ENCODE peak calls at places on chromosomes 13 and 19, in six cellular contexts. C is K562; H is endodermal cell; X is osteoblast; T is neural progenitor cell; N is CD4-positive, alpha-beta T cell. B is an unnamed sample.

GRCh38 chr13:36736119-36736726 is 62.4 kb downstream of the SERTM1 start:
- DNase-seq in C (peak; percentile 57), H (peak; percentile 66), X (peak; percentile 18), T (peak; percentile 74), N (no peak), B (peak; percentile 18)

GRCh38 chr19:43625918-43626579 is 6.6 kb upstream of the ZNF428 start:
- DNase-seq in C (peak; percentile 78), H (peak; percentile 81), X (peak; percentile 62), T (peak; percentile 26), N (no peak), B (no peak)

GRCh38 chr13:109840893-109841287 is 54.5 kb upstream of the IRS2 start:
- DNase-seq in C (no peak), H (no peak), X (no peak), T (no peak), N (no peak), B (no peak)

GRCh38 chr19:2960120-2960519 is 15.3 kb upstream of the ZNF77 start:
- DNase-seq in C (no peak), H (no peak), X (no peak), T (no peak), N (no peak), B (no peak)

GRCh38 chr19:35908977-35909683 is 1.0 kb upstream of the TYROBP start:
- DNase-seq in C (peak; percentile 59), H (no peak), X (peak; percentile 51), T (no peak), N (no peak), B (no peak)

GRCh38 chr13:92074658-92075057 is 676.2 kb downstream of the GPC5 start:
- DNase-seq in C (peak; percentile 1), H (peak; percentile 55), X (no peak), T (peak; percentile 68), N (no peak), B (peak; percentile 2)

GRCh38 chr19:18225702-18226468 is at the start of gene PDE4C:
- DNase-seq in C (no peak), H (peak; percentile 72), X (peak; percentile 87), T (peak; percentile 35), N (no peak), B (no peak)

GRCh38 chr13:30193279-30194234 is 113.8 kb downstream of the KATNAL1 start:
- DNase-seq in C (no peak), H (no peak), X (no peak), T (no peak), N (no peak), B (no peak)

GRCh38 chr13:100514788-100515409 is 73.7 kb downstream of the GGACT start:
- DNase-seq in C (peak; percentile 74), H (peak; percentile 93), X (peak; percentile 98), T (peak; percentile 89), N (peak; percentile 77), B (peak; percentile 9)

GRCh38 chr13:44703371-44703770 is 127.2 kb upstream of the TSC22D1 start:
- DNase-seq in C (no peak), H (no peak), X (peak; percentile 85), T (no peak), N (no peak), B (no peak)

GRCh38 chr19:8028951-8029491 is 23.5 kb upstream of the CCL25 start:
- DNase-seq in C (peak; percentile 29), H (peak; percentile 89), X (peak; percentile 85), T (peak; percentile 98), N (no peak), B (no peak)

GRCh38 chr13:112005925-112006324 is 61.0 kb upstream of the SOX1 start:
- DNase-seq in C (no peak), H (no peak), X (no peak), T (no peak), N (no peak), B (no peak)

GRCh38 chr13:80224468-80224867 is 116.5 kb downstream of the SPRY2 start:
- DNase-seq in C (no peak), H (no peak), X (no peak), T (no peak), N (no peak), B (peak; percentile 76)

GRCh38 chr13:101127741-101128353 is 288.5 kb downstream of the NALCN start:
- DNase-seq in C (peak; percentile 37), H (no peak), X (no peak), T (peak; percentile 73), N (no peak), B (no peak)

GRCh38 chr13:26254583-26255102 is 714 bp downstream of the CDK8 start:
- DNase-seq in C (peak; percentile 55), H (peak; percentile 83), X (peak; percentile 77), T (peak; percentile 68), N (peak; percentile 58), B (peak; percentile 30)

GRCh38 chr13:34620073-34620858 is 321.8 kb upstream of the NBEA start:
- DNase-seq in C (no peak), H (no peak), X (no peak), T (no peak), N (no peak), B (no peak)

GRCh38 chr19:16922592-16922934 is 33.8 kb downstream of the F2RL3 start:
- DNase-seq in C (no peak), H (no peak), X (no peak), T (no peak), N (no peak), B (no peak)

GRCh38 chr19:16922949-16923348 is 34.1 kb downstream of the F2RL3 start:
- DNase-seq in C (no peak), H (no peak), X (no peak), T (no peak), N (no peak), B (no peak)

GRCh38 chr19:16919496-16919895 is 30.7 kb downstream of the F2RL3 start:
- DNase-seq in C (no peak), H (no peak), X (no peak), T (no peak), N (no peak), B (no peak)

GRCh38 chr19:16920816-16921529 is 32.2 kb downstream of the F2RL3 start:
- DNase-seq in C (peak; percentile 96), H (no peak), X (peak; percentile 88), T (no peak), N (no peak), B (peak; percentile 71)

GRCh38 chr19:16921766-16922591 is 33.2 kb downstream of the F2RL3 start:
- DNase-seq in C (peak; percentile 55), H (no peak), X (no peak), T (no peak), N (no peak), B (no peak)
- TF ChIP-seq CTCF in C (no peak), H (no peak), X (no peak), T (no peak), N (no peak), B (no peak)

DNA sequence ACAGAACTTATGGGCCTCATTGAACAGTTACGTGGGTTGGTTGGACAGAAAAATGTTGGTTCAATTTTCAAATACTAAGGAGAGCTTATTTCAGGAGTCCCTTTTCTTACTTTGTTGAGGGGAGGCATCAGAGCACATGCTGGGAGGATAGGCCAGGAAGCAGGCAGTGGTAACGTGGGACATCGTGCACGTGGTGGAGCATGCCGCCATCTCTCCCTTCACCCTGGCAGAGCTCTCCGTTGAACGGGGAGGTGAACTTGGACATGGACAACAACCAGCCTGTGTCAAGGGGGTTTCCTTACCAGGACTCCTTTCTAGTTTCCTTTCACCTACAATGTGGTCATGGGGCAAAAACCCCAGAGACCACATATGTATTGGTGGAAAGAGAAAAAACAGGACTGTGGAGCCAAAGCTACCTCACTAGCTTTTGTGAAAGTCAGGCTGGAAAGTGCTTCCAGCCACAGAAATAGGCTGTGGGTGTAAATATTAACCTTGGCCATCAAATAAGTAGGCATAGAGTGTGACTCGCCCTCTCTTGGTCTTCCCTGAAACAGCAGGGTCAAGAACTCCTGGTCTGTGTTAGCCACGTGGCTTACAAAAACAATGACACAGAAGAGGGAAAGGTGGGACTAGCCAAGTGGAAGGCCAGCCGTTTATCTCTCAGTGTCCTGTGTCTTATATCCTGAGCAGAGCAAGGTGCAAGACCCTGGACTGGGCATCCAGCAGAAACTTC is 14.4 kb downstream of the MICOS13 start:
- DNase-seq in C (no peak), H (no peak), X (peak; percentile 98), T (no peak), N (no peak), B (no peak)
- TF ChIP-seq CTCF in C (peak; percentile 23), H (peak; percentile 36), X (peak; percentile 52), T (no peak), N (no peak), B (peak; percentile 23)

GRCh38 chr13:50319603-50320296 is 304.5 kb downstream of the KCNRG start:
- DNase-seq in C (peak; percentile 78), H (no peak), X (no peak), T (no peak), N (no peak), B (no peak)
- TF ChIP-seq CTCF in C (no peak), H (no peak), X (no peak), T (no peak), N (no peak), B (no peak)

GRCh38 chr19:55212447-55212846 is 3.1 kb upstream of the PTPRH start:
- DNase-seq in C (peak; percentile 89), H (peak; percentile 76), X (no peak), T (no peak), N (no peak), B (no peak)
- TF ChIP-seq CTCF in C (peak; percentile 96), H (peak; percentile 54), X (peak; percentile 28), T (peak; percentile 16), N (no peak), B (peak; percentile 57)

GRCh38 chr19:4723465-4724251 is at the start of gene DPP9:
- DNase-seq in C (peak; percentile 99), H (peak; percentile 99), X (peak; percentile 100), T (peak; percentile 99), N (peak; percentile 93), B (peak; percentile 97)
- TF ChIP-seq CTCF in C (peak; percentile 29), H (no peak), X (peak; percentile 21), T (peak; percentile 13), N (no peak), B (peak; percentile 82)

GRCh38 chr19:17213334-17213733 is 1.8 kb upstream of the USE1 start:
- DNase-seq in C (no peak), H (no peak), X (peak; percentile 66), T (no peak), N (no peak), B (no peak)

GRCh38 chr19:17206736-17207581 is 8.2 kb upstream of the USE1 start:
- DNase-seq in C (no peak), H (no peak), X (peak; percentile 44), T (no peak), N (no peak), B (no peak)

GRCh38 chr19:17211547-17212446 is 3.4 kb upstream of the USE1 start:
- DNase-seq in C (no peak), H (no peak), X (peak; percentile 38), T (no peak), N (no peak), B (no peak)

GRCh38 chr19:17209126-17210036 is 5.8 kb upstream of the USE1 start:
- DNase-seq in C (peak; percentile 97), H (peak; percentile 100), X (peak; percentile 89), T (peak; percentile 93), N (no peak), B (no peak)

DNA sequence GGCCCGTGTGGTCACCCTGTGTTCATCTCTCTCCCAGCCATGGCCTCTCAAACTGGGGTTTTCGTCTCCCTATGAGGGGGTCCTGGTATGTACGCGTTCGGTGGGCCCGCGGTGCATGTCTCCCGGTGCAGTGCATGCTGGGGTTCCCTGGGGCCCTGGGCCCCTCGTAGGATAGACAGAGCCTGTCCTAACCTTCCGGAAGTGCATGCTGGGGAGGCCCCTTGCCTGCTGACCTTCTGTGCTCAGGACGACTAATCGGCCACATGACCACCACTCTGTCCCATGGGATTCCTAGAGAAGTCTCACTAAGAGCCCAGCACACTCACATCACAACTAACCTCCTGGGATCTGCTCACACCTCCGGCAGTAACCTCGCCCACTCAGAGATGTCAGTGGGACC is 4.9 kb upstream of the USE1 start:
- DNase-seq in C (no peak), H (no peak), X (peak; percentile 81), T (no peak), N (no peak), B (no peak)
- TF ChIP-seq CTCF in C (no peak), H (no peak), X (no peak), T (no peak), N (no peak), B (no peak)

GRCh38 chr19:29596885-29597525 is 9.1 kb upstream of the POP4 start:
- DNase-seq in C (peak; percentile 45), H (peak; percentile 60), X (no peak), T (peak; percentile 59), N (no peak), B (no peak)
- TF ChIP-seq CTCF in C (peak; percentile 39), H (peak; percentile 78), X (peak; percentile 46), T (peak; percentile 67), N (peak; percentile 36), B (peak; percentile 52)